ENCODE peak calls at places on chromosomes 7 and 10, in ten cellular contexts. I, C, S, B, Z, X, Q, J, A and Y are unnamed samples.

GRCh38 chr7:22672892-22673637 is 53.9 kb upstream of the IL6 start:
- DNase-seq in A (no peak), Z (no peak), S (peak), X (no peak), Q (no peak), B (no peak), C (no peak), I (no peak), J (no peak), Y (no peak)

GRCh38 chr10:98374176-98374969 is 40.6 kb downstream of the PYROXD2 start:
- DNase-seq in B (peak), Z (no peak), S (no peak), X (no peak), J (no peak), C (peak), A (no peak), I (peak), Q (no peak), Y (no peak)

GRCh38 chr10:4647138-4647785 is 178.7 kb upstream of the AKR1E2 start:
- DNase-seq in B (no peak), C (no peak), I (no peak), Q (no peak), X (no peak), J (no peak), S (no peak), Z (no peak), A (no peak), Y (no peak)

GRCh38 chr7:101128040-101128834 is 1.3 kb downstream of the SERPINE1 start:
- DNase-seq in A (no peak), Z (no peak), J (no peak), I (peak), C (no peak), Q (no peak), B (no peak), S (no peak), X (no peak), Y (no peak)

GRCh38 chr10:119337796-119338432 is 130.5 kb downstream of the GRK5 start:
- DNase-seq in S (no peak), A (no peak), X (no peak), C (peak), J (no peak), I (peak), Q (peak), Z (peak), B (no peak), Y (no peak)

GRCh38 chr10:109961181-109962001 is 38.1 kb upstream of the XPNPEP1 start:
- DNase-seq in X (no peak), Q (no peak), Z (no peak), S (no peak), C (no peak), B (no peak), A (no peak), J (no peak), I (peak), Y (no peak)

GRCh38 chr10:73413108-73413527 is 740 bp downstream of the ANXA7 start:
- DNase-seq in J (peak), S (peak), Z (no peak), A (peak), I (peak), X (peak), Q (peak), B (no peak), C (peak), Y (no peak)

GRCh38 chr10:101952196-101952595 is 103.8 kb downstream of the ARMH3 start:
- DNase-seq in C (no peak), X (no peak), Z (no peak), A (no peak), Q (no peak), I (no peak), B (peak), S (no peak), J (no peak), Y (no peak)

GRCh38 chr10:13717936-13718772 is 131.4 kb downstream of the PRPF18 start:
- DNase-seq in I (peak), J (peak), A (peak), B (peak), S (no peak), X (no peak), C (peak), Z (peak), Q (no peak), Y (peak)

GRCh38 chr7:12814107-12814506 is 126.7 kb downstream of the ARL4A start:
- DNase-seq in X (no peak), C (no peak), S (no peak), Z (no peak), A (no peak), Q (no peak), I (no peak), B (no peak), J (no peak), Y (no peak)

GRCh38 chr7:124784879-124785818 is 19.6 kb upstream of the GPR37 start:
- DNase-seq in A (peak), Z (no peak), S (peak), I (peak), X (no peak), B (peak), Q (peak), C (peak), J (peak), Y (no peak)

GRCh38 chr10:35480150-35480549 is 125.0 kb upstream of the GJD4 start:
- DNase-seq in I (no peak), Q (no peak), S (peak), X (no peak), B (no peak), Z (no peak), J (no peak), A (no peak), C (no peak), Y (no peak)

GRCh38 chr10:86945361-86946214 is 11.8 kb downstream of the MMRN2 start:
- DNase-seq in Q (peak), J (no peak), X (no peak), A (peak), B (no peak), I (no peak), S (peak), Z (no peak), C (peak), Y (peak)

GRCh38 chr10:62805139-62806092 is 896 bp downstream of the ADO start:
- DNase-seq in I (peak), C (peak), B (no peak), A (peak), Q (peak), J (no peak), X (no peak), S (peak), Z (peak), Y (no peak)

GRCh38 chr7:3943779-3944520 is 642.9 kb downstream of the SDK1 start:
- DNase-seq in C (no peak), X (no peak), Z (no peak), J (no peak), A (no peak), I (no peak), S (no peak), B (no peak), Q (no peak), Y (no peak)

GRCh38 chr10:14025283-14025682 is 305.4 kb downstream of the FRMD4A start:
- DNase-seq in A (no peak), C (no peak), I (no peak), Q (no peak), X (no peak), S (no peak), J (no peak), B (no peak), Z (no peak), Y (no peak)

GRCh38 chr7:143359769-143360168 is 2.7 kb downstream of the FAM131B start:
- DNase-seq in J (no peak), A (no peak), Q (no peak), C (no peak), Z (no peak), S (no peak), B (no peak), X (no peak), I (no peak), Y (no peak)

GRCh38 chr7:151830121-151830815 is 46.6 kb downstream of the PRKAG2 start:
- DNase-seq in J (no peak), Z (peak), I (no peak), Q (no peak), C (no peak), S (no peak), X (no peak), A (no peak), B (no peak), Y (peak)

GRCh38 chr7:80393786-80394185 is 118.1 kb downstream of the GNAT3 start:
- DNase-seq in J (no peak), A (no peak), I (no peak), C (no peak), Z (no peak), B (no peak), Q (no peak), X (no peak), S (no peak), Y (no peak)

GRCh38 chr7:80151274-80151665 is 16.6 kb downstream of the GNAI1 start:
- DNase-seq in C (peak), A (no peak), Z (no peak), S (no peak), B (peak), I (peak), Q (no peak), X (no peak), J (no peak), Y (no peak)

GRCh38 chr7:6462094-6462493 is 14.3 kb upstream of the DAGLB start:
- DNase-seq in S (no peak), B (no peak), Z (no peak), I (peak), Q (no peak), X (no peak), A (no peak), J (no peak), C (no peak), Y (no peak)

GRCh38 chr7:27834179-27834921 is 94.4 kb downstream of the TAX1BP1 start:
- DNase-seq in J (peak), I (no peak), Z (no peak), Q (no peak), A (no peak), X (no peak), S (no peak), C (no peak), B (no peak), Y (no peak)

GRCh38 chr7:43700059-43700501 is 29.2 kb downstream of the COA1 start:
- DNase-seq in I (peak), A (no peak), B (peak), X (no peak), Q (peak), C (peak), S (peak), J (peak), Z (no peak), Y (no peak)

GRCh38 chr10:34607894-34608293 is 207.2 kb downstream of the PARD3 start:
- DNase-seq in J (no peak), S (no peak), X (no peak), C (no peak), I (no peak), Q (no peak), A (no peak), Z (no peak), B (no peak), Y (no peak)

GRCh38 chr10:116237260-116237659 is 35.7 kb downstream of the GFRA1 start:
- DNase-seq in C (no peak), J (no peak), Z (no peak), A (no peak), B (no peak), Q (no peak), X (no peak), S (no peak), I (no peak), Y (no peak)

GRCh38 chr7:130903358-130903974 is 169.5 kb upstream of the KLF14 start:
- DNase-seq in Q (no peak), I (peak), C (peak), B (peak), S (peak), X (no peak), Z (no peak), A (no peak), J (no peak), Y (no peak)

GRCh38 chr10:49471532-49471931 is 67.4 kb downstream of the ERCC6 start:
- DNase-seq in J (no peak), C (no peak), Z (no peak), S (no peak), B (no peak), X (no peak), Q (no peak), I (no peak), A (no peak), Y (no peak)

GRCh38 chr7:106065560-106066500 is 46.3 kb downstream of the SYPL1 start:
- DNase-seq in I (no peak), A (no peak), S (no peak), X (no peak), J (peak), Q (no peak), C (no peak), B (no peak), Z (no peak), Y (no peak)

GRCh38 chr10:126337241-126337640 is 51.0 kb downstream of the ADAM12 start:
- DNase-seq in X (no peak), J (no peak), A (no peak), B (no peak), S (no peak), Q (no peak), I (no peak), C (no peak), Z (no peak), Y (no peak)

GRCh38 chr7:87004956-87005355 is 54.5 kb downstream of the ELAPOR2 start:
- DNase-seq in B (no peak), X (no peak), C (no peak), J (no peak), I (no peak), S (no peak), A (no peak), Q (no peak), Z (no peak), Y (no peak)

GRCh38 chr7:28550580-28551205 is 138.4 kb downstream of the CREB5 start:
- DNase-seq in C (no peak), J (no peak), Z (no peak), A (no peak), B (no peak), X (no peak), I (no peak), S (no peak), Q (no peak), Y (no peak)

GRCh38 chr10:44280615-44281014 is 104.3 kb downstream of the CXCL12 start:
- DNase-seq in A (no peak), Q (no peak), X (no peak), I (no peak), C (no peak), S (no peak), J (no peak), B (peak), Z (no peak), Y (no peak)